ENCODE peak calls at places on chromosome 18, in five cellular contexts. A, P, G, E and Y are unnamed samples.

GRCh38 chr18:76573325-76574025 is 78.4 kb upstream of the ZNF516 start:
- DNase-seq in E (peak; percentile 42), P (no peak), G (no peak), A (no peak), Y (no peak)

GRCh38 chr18:57125627-57126026 is 21.3 kb upstream of the BOD1L2 start:
- DNase-seq in A (no peak), E (no peak), P (no peak), G (no peak), Y (no peak)

GRCh38 chr18:28163201-28163778 is 13.6 kb downstream of the CDH2 start:
- DNase-seq in P (no peak), E (peak; percentile 73), G (no peak), A (no peak), Y (no peak)

GRCh38 chr18:77000527-77000926 is 132.1 kb downstream of the MBP start:
- DNase-seq in G (peak; percentile 42), A (no peak), E (peak; percentile 46), P (peak; percentile 78), Y (peak; percentile 78)

GRCh38 chr18:47343291-47343690 is 91.8 kb upstream of the SKOR2 start:
- DNase-seq in E (no peak), P (no peak), G (no peak), A (no peak), Y (no peak)

GRCh38 chr18:26059357-26059756 is 31.1 kb downstream of the SS18 start:
- DNase-seq in P (no peak), G (no peak), A (no peak), E (no peak), Y (no peak)

GRCh38 chr18:70249118-70249517 is 39.7 kb upstream of the SOCS6 start:
- DNase-seq in G (no peak), P (no peak), E (peak; percentile 18), A (no peak), Y (no peak)

GRCh38 chr18:25005602-25006375 is 346.2 kb downstream of the ZNF521 start:
- DNase-seq in E (peak; percentile 6), P (no peak), A (no peak), G (no peak), Y (no peak)

GRCh38 chr18:68102117-68102516 is 585.6 kb upstream of the DSEL start:
- DNase-seq in A (no peak), G (no peak), P (no peak), E (no peak), Y (no peak)

GRCh38 chr18:70457788-70458187 is 168.9 kb downstream of the SOCS6 start:
- DNase-seq in P (no peak), E (no peak), G (no peak), A (no peak), Y (no peak)

GRCh38 chr18:9477509-9477908 is 2.2 kb downstream of the RALBP1 start:
- DNase-seq in G (no peak), A (no peak), E (no peak), P (no peak), Y (no peak)

GRCh38 chr18:68714356-68714706 is 577 bp downstream of the TMX3 start:
- DNase-seq in A (no peak), G (no peak), E (peak; percentile 14), P (no peak), Y (peak; percentile 32)

GRCh38 chr18:61360440-61361383 is 27.5 kb downstream of the CDH20 start:
- DNase-seq in E (no peak), P (peak; percentile 20), A (no peak), G (no peak), Y (peak; percentile 26)

GRCh38 chr18:3235846-3236245 is 11.8 kb upstream of the MYL12A start:
- DNase-seq in P (no peak), E (no peak), A (no peak), G (no peak), Y (no peak)

GRCh38 chr18:39732918-39733317 is 2167.3 kb upstream of the CELF4 start:
- DNase-seq in A (no peak), E (no peak), P (no peak), G (no peak), Y (no peak)

GRCh38 chr18:44537521-44537920 is 143.2 kb upstream of the SETBP1 start:
- DNase-seq in E (peak; percentile 92), G (no peak), A (no peak), P (no peak), Y (no peak)

GRCh38 chr18:25445430-25445829 is 93.5 kb upstream of the ZNF521 start:
- DNase-seq in E (no peak), P (no peak), A (no peak), G (no peak), Y (no peak)

GRCh38 chr18:76490701-76491171 is 4.3 kb downstream of the ZNF516 start:
- DNase-seq in P (peak; percentile 63), G (no peak), E (no peak), A (no peak), Y (peak; percentile 65)

GRCh38 chr18:63161032-63161727 is 158.4 kb downstream of the BCL2 start:
- DNase-seq in E (no peak), P (peak; percentile 54), G (no peak), A (no peak), Y (peak; percentile 61)

GRCh38 chr18:10524507-10525425 is 1.1 kb upstream of the NAPG start:
- DNase-seq in A (no peak), E (peak; percentile 7), G (no peak), P (no peak), Y (no peak)

GRCh38 chr18:42520074-42520473 is 565.0 kb downstream of the PIK3C3 start:
- DNase-seq in G (no peak), A (no peak), E (no peak), P (no peak), Y (no peak)

GRCh38 chr18:46406539-46406932 is 250.5 kb downstream of the LOXHD1 start:
- DNase-seq in P (no peak), G (no peak), A (no peak), E (no peak), Y (no peak)

GRCh38 chr18:78436110-78436509 is 543.5 kb upstream of the SALL3 start:
- DNase-seq in A (no peak), P (no peak), E (no peak), G (no peak), Y (no peak)

GRCh38 chr18:78431606-78432005 is 548.0 kb upstream of the SALL3 start:
- DNase-seq in E (no peak), P (no peak), G (no peak), A (no peak), Y (no peak)

GRCh38 chr18:78429127-78430108 is 550.2 kb upstream of the SALL3 start:
- DNase-seq in G (no peak), E (no peak), P (no peak), A (no peak), Y (no peak)

GRCh38 chr18:78427081-78427480 is 552.5 kb upstream of the SALL3 start:
- DNase-seq in G (no peak), E (no peak), P (no peak), A (no peak), Y (no peak)

GRCh38 chr18:78430171-78430857 is 549.3 kb upstream of the SALL3 start:
- DNase-seq in E (no peak), G (no peak), A (no peak), P (no peak), Y (no peak)
- TF ChIP-seq CTCF in E (no peak), G (no peak), A (no peak), P (no peak), Y (no peak)

DNA sequence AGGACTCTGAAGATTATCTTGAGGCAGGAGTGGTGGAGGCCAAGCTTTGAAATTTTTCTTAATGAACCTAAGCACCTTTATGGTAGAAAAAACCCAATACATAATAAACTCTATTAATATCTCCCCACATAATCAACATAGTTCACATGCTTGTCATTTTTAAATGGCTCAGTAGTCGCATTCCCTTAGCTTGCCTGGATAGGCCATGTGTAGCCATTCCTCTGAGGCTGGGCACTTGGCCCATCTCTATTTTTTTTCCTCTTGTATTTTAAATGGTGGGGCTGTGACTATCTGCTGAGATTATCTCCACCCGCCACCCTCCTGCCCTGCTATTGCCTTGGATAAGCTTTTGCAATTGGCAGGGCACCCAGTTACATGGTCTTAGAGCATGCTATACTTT is 143.1 kb downstream of the FHOD3 start:
- DNase-seq in E (peak; percentile 33), A (no peak), G (no peak), P (no peak), Y (no peak)
- TF ChIP-seq CTCF in E (no peak), A (no peak), G (no peak), P (no peak), Y (no peak)

DNA sequence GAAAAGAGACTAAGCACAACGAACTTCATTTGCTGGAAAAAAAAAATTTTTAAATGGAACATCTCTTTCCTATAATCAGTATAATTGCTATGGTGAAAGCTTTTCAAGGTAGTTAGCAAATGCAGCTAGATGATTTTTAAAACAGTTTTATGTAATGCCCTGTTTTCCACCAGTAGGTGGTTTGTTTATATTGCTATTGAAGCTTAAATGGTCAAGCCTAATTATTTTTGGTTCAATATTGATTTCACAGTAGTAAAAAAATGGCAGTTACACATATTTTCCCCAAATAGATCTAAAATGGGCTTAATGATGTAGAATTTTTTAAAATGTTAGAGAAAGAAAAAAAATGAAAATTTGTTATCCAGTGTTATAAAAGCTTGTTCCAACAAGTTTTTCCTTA is 70.2 kb downstream of the CDH19 start:
- DNase-seq in G (no peak), P (no peak), A (no peak), E (no peak), Y (no peak)
- TF ChIP-seq CTCF in G (no peak), P (no peak), A (no peak), E (no peak), Y (no peak)

GRCh38 chr18:11840493-11840892 is 10.7 kb upstream of the CHMP1B start:
- DNase-seq in E (no peak), A (no peak), G (no peak), P (no peak), Y (no peak)
- TF ChIP-seq CTCF in E (no peak), A (no peak), G (no peak), P (no peak), Y (no peak)